ENCODE peak calls at places on chromosomes 13 and 19, in six cellular contexts. M, O, C, R, Z and L are unnamed samples.

GRCh38 chr13:72198967-72199601 is 332.1 kb upstream of the DACH1 start:
- DNase-seq in O (no peak), C (no peak), Z (peak; percentile 3), M (no peak), R (no peak), L (no peak)

GRCh38 chr19:494171-495046 is 1.9 kb upstream of the MADCAM1 start:
- DNase-seq in R (no peak), Z (no peak), M (no peak), O (no peak), C (no peak), L (no peak)

GRCh38 chr13:25927966-25928365 is 123.8 kb downstream of the SHISA2 start:
- DNase-seq in M (no peak), R (no peak), Z (no peak), C (no peak), O (no peak), L (no peak)

GRCh38 chr13:94331281-94331680 is 148.2 kb downstream of the DCT start:
- DNase-seq in O (no peak), M (no peak), C (no peak), R (no peak), Z (no peak), L (no peak)

GRCh38 chr19:41226053-41226873 is 7.2 kb downstream of the AXL start:
- DNase-seq in M (peak; percentile 79), Z (peak; percentile 68), C (no peak), R (peak; percentile 93), O (no peak), L (no peak)

GRCh38 chr19:29528946-29529645 is 3.3 kb downstream of the VSTM2B start:
- DNase-seq in R (no peak), Z (no peak), M (peak; percentile 70), O (no peak), C (no peak), L (no peak)

GRCh38 chr19:18915639-18916038 is 3.5 kb downstream of the COPE start:
- DNase-seq in Z (peak; percentile 54), M (peak; percentile 68), R (no peak), O (no peak), C (no peak), L (no peak)

GRCh38 chr19:43595605-43595998 is 332 bp downstream of the IRGQ start:
- DNase-seq in O (no peak), Z (no peak), M (peak; percentile 53), C (no peak), R (no peak), L (no peak)

GRCh38 chr13:47908200-47908902 is 92.7 kb downstream of the SUCLA2 start:
- DNase-seq in C (no peak), O (no peak), R (no peak), M (no peak), Z (peak; percentile 89), L (no peak)

GRCh38 chr19:38564981-38565685 is 52.6 kb downstream of the MAP4K1 start:
- DNase-seq in Z (no peak), O (no peak), C (no peak), R (no peak), M (no peak), L (no peak)

GRCh38 chr19:5171711-5172110 is 168.9 kb downstream of the PTPRS start:
- DNase-seq in C (no peak), M (no peak), R (no peak), Z (peak; percentile 17), O (no peak), L (no peak)

GRCh38 chr13:113620036-113620435 is 35.5 kb downstream of the TFDP1 start:
- DNase-seq in O (no peak), C (no peak), M (no peak), Z (no peak), R (no peak), L (no peak)

GRCh38 chr13:45339399-45339798 is 1.6 kb downstream of the TPT1 start:
- DNase-seq in M (no peak), R (no peak), Z (no peak), O (no peak), C (no peak), L (no peak)

GRCh38 chr13:45341034-45341798 is at the start of gene TPT1:
- DNase-seq in M (peak; percentile 99), O (peak; percentile 96), R (peak; percentile 94), C (peak; percentile 98), Z (peak; percentile 96), L (peak; percentile 97)

GRCh38 chr13:45341799-45342584 is 1.0 kb upstream of the TPT1 start:
- DNase-seq in O (no peak), R (no peak), M (no peak), Z (no peak), C (no peak), L (no peak)

GRCh38 chr13:45339867-45340266 is 1.1 kb downstream of the TPT1 start:
- DNase-seq in C (no peak), M (no peak), O (no peak), Z (no peak), R (no peak), L (no peak)

DNA sequence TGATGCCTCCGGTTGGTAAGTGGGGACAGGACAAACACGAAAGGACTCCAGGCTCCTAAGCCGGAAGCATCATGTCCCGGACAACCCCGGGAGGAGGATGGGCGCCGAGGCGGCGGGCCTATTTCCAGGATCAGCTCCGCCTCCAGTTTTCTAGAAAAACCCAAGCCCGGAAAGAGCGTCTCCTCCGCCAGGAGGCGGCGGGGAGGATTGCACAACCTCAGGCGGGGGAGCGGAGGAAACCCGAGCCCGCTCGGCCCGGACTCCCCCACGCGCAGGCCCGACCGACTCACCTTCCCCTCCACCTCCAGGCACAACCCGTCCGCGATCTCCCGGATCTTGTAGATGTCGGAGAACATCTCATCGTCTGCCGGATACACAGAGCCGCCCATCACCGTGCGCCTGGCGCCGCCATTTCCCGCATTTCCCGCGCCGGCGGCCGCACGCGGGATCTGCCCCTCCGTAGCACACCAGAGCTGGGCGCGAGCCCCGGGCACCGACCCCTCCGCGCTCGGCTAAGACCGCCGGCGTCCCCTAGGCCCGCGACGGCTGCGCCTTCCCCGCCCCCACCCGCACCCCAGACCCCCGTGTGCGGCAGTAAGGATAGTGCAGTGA is 455 bp downstream of the TPT1 start:
- DNase-seq in R (peak; percentile 70), M (peak; percentile 79), O (no peak), C (peak; percentile 52), Z (peak; percentile 77), L (peak; percentile 49)
- TF ChIP-seq POLR2A in R (peak; percentile 79), M (no peak), O (no peak), C (no peak), Z (no peak), L (no peak)

GRCh38 chr13:31060655-31061054 is 101.0 kb downstream of the HSPH1 start:
- DNase-seq in O (no peak), Z (no peak), M (no peak), R (no peak), C (no peak), L (no peak)
- TF ChIP-seq TAF1 in O (no peak), Z (no peak), M (no peak), R (no peak), C (no peak), L (no peak)

DNA sequence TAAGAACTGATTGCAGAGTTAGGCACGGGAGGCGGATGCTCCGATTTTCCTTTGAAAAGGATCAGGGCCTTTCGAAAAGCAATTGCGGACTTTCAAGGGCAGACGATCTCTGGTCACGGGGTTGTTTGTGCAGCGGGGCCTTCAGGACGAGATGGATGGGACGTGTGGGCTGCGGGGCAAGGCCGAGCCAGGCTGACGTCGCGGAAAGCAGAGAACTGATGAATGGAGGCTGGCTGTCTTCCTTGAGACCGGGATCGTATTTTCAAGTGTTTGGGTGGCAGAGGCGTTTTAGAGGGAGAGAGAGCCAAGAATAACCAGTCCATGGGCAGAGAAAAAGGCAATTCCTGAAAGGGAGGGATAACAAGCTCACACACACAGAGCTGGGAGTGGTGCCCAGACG is 138.9 kb upstream of the USP29 start:
- DNase-seq in M (no peak), Z (no peak), C (no peak), R (no peak), O (no peak), L (no peak)
- TF ChIP-seq POLR2AphosphoS5 in M (no peak), Z (no peak), C (no peak), R (no peak), O (no peak), L (no peak)

GRCh38 chr13:99968521-99969367 is 2.8 kb downstream of the ZIC5 start:
- DNase-seq in O (no peak), C (no peak), R (no peak), M (no peak), Z (no peak), L (no peak)

GRCh38 chr13:99969368-99969933 is 2.1 kb downstream of the ZIC5 start:
- DNase-seq in R (peak; percentile 46), Z (no peak), O (no peak), M (no peak), C (no peak), L (no peak)

GRCh38 chr13:99970761-99971575 is 599 bp downstream of the ZIC5 start:
- DNase-seq in R (peak; percentile 66), O (no peak), M (peak; percentile 84), C (no peak), Z (no peak), L (no peak)

GRCh38 chr13:99971576-99972189 is at the start of gene ZIC5:
- DNase-seq in C (no peak), M (peak; percentile 93), O (no peak), R (no peak), Z (no peak), L (no peak)

GRCh38 chr13:99969934-99970760 is 1.4 kb downstream of the ZIC5 start:
- DNase-seq in R (peak; percentile 82), Z (peak; percentile 57), O (no peak), M (peak; percentile 76), C (no peak), L (no peak)
- TF ChIP-seq POLR2A in R (peak; percentile 46), Z (no peak), O (no peak), M (no peak), C (no peak), L (no peak)

DNA sequence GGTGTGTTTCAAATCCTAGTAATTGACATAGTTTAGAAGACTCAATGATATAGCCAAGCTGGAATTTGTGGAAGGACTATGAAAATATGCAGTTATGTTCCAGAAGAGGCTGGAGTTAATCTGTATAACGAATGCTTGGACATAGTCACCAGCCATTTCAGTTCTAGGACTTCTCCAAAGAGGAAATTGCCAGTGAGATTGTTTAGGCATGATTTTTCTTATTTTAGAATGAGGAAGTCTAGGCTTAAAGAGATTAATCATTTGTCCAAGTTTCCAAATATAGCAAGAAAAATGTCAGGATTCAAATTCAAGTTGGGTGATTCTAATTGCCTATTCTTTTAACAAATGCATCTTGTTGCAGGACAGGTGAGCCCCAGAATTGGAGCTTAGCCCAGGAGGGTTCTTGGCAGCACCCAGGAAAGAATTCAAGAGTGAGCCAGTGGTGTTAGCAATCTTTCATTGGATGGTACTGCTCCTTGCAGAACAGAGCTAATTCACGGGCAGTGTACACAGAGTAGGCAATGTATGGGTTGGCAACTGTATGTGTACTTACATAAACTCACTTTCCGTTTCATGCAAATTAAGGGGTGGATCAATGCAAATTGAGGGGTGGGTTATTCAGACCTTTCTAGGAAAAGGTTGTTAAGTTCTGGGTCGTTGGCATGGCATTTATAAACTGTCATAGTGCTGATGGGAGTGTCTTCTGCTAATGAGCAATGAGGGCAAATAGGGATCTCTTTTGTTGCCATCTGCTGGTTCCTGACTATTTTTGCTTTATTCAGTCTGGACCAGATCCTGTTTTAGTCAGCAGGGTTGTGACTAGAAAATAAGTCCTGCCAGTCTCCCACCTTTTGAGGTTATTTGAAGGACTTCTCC is 763.2 kb upstream of the SLITRK1 start:
- DNase-seq in O (no peak), R (no peak), Z (no peak), M (no peak), C (no peak), L (no peak)
- TF ChIP-seq TAF1 in O (no peak), R (no peak), Z (no peak), M (no peak), C (no peak), L (no peak)

GRCh38 chr19:45638930-45639729 is at the start of gene EML2:
- DNase-seq in R (peak; percentile 84), Z (peak; percentile 24), M (peak; percentile 86), O (no peak), C (no peak), L (peak; percentile 62)
- TF ChIP-seq POLR2AphosphoS5 in R (no peak), Z (no peak), M (no peak), O (peak; percentile 47), C (no peak), L (no peak)